ENCODE peak calls at places on chromosomes 4 and X, in six cellular contexts. J is sigmoid colon, F is endothelial cell of umbilical vein, N is K562, Q is testis, S is H54. O is an unnamed sample.

GRCh38 chr4:7964890-7965662 is 25.4 kb upstream of the AFAP1 start:
- DNase-seq in S (no peak), F (peak), Q (no peak), J (peak), N (no peak), O (no peak)

GRCh38 chrX:13090261-13091110 is 46.1 kb upstream of the FAM9C start:
- DNase-seq in N (peak), J (no peak), F (peak), S (no peak), Q (no peak), O (peak)

GRCh38 chrX:118495958-118496762 is 545 bp downstream of the DOCK11 start:
- DNase-seq in J (peak), N (peak), Q (peak), S (peak), F (peak), O (peak)

GRCh38 chrX:10486373-10486772 is 134.0 kb downstream of the MID1 start:
- DNase-seq in N (no peak), J (peak), Q (no peak), F (peak), S (peak), O (no peak)

GRCh38 chrX:23127586-23127985 is 127.8 kb downstream of the DDX53 start:
- DNase-seq in J (no peak), Q (no peak), S (no peak), F (no peak), N (no peak), O (no peak)

GRCh38 chr4:143700060-143700419 is 435 bp downstream of the FREM3 start:
- DNase-seq in F (peak), Q (no peak), J (peak), N (no peak), S (no peak), O (peak)

GRCh38 chr4:22515145-22515887 is 550 bp downstream of the ADGRA3 start:
- DNase-seq in Q (peak), F (peak), J (peak), N (peak), S (peak), O (peak)

GRCh38 chr4:182478475-182478874 is 235.3 kb downstream of the TENM3 start:
- DNase-seq in N (peak), F (peak), J (no peak), S (peak), Q (no peak), O (peak)

GRCh38 chr4:163590609-163591264 is 96.2 kb downstream of the TMA16 start:
- DNase-seq in J (no peak), N (no peak), Q (no peak), F (no peak), S (no peak), O (no peak)

GRCh38 chr4:40515398-40516293 is 114.0 kb downstream of the RBM47 start:
- DNase-seq in J (no peak), Q (no peak), S (peak), N (peak), F (no peak), O (peak)

GRCh38 chr4:121714548-121714947 is 17.8 kb upstream of the ANXA5 start:
- DNase-seq in F (peak), Q (no peak), N (no peak), S (no peak), J (no peak), O (no peak)

GRCh38 chr4:27360651-27361347 is 500.2 kb downstream of the STIM2 start:
- DNase-seq in S (no peak), Q (no peak), F (no peak), J (peak), N (no peak), O (no peak)

GRCh38 chr4:150181536-150181935 is 103.3 kb downstream of the DCLK2 start:
- DNase-seq in Q (no peak), S (no peak), N (no peak), J (no peak), F (peak), O (no peak)

GRCh38 chrX:13102636-13103035 is 58.2 kb upstream of the FAM9C start:
- DNase-seq in S (no peak), J (no peak), F (peak), Q (no peak), N (no peak), O (no peak)

GRCh38 chr4:89681219-89681618 is 155.7 kb downstream of the SNCA start:
- DNase-seq in S (no peak), J (no peak), Q (no peak), F (no peak), N (no peak), O (no peak)

GRCh38 chrX:102516314-102516936 is at the start of gene TMSB15A:
- DNase-seq in F (peak), Q (peak), S (peak), N (peak), J (peak), O (peak)

GRCh38 chr4:53380221-53380620 is 2.8 kb downstream of the FIP1L1 start:
- DNase-seq in J (no peak), Q (no peak), N (no peak), F (no peak), S (no peak), O (no peak)

GRCh38 chrX:68387786-68388185 is 45.5 kb downstream of the OPHN1 start:
- DNase-seq in Q (no peak), N (no peak), J (no peak), F (no peak), S (no peak), O (no peak)

GRCh38 chr4:146567396-146567795 is 45.7 kb upstream of the SLC10A7 start:
- DNase-seq in F (no peak), J (no peak), Q (no peak), S (no peak), N (no peak), O (no peak)

GRCh38 chr4:5996641-5997040 is 21.6 kb downstream of the C4orf50 start:
- DNase-seq in S (no peak), Q (no peak), J (peak), N (no peak), F (no peak), O (no peak)

GRCh38 chrX:115560978-115561604 is at the start of gene PLS3:
- DNase-seq in Q (peak), S (peak), N (no peak), F (peak), J (peak), O (peak)
- TF ChIP-seq POLR2A in Q (no peak), S (peak), N (no peak), F (peak), J (peak), O (no peak)

GRCh38 chrX:71366674-71367256 is 608 bp downstream of the TAF1 start:
- DNase-seq in J (no peak), S (no peak), F (peak), Q (peak), N (peak), O (peak)

GRCh38 chrX:71367396-71367795 is 1.2 kb downstream of the TAF1 start:
- DNase-seq in F (no peak), Q (no peak), J (no peak), N (no peak), S (no peak), O (no peak)

GRCh38 chrX:71364221-71364620 is 1.9 kb upstream of the TAF1 start:
- DNase-seq in Q (no peak), S (no peak), F (no peak), J (no peak), N (no peak), O (no peak)

GRCh38 chrX:71365876-71366673 is at the start of gene TAF1:
- DNase-seq in F (peak), J (peak), S (peak), N (peak), Q (peak), O (peak)

GRCh38 chrX:71365356-71365875 is 741 bp upstream of the TAF1 start:
- DNase-seq in N (no peak), S (no peak), Q (no peak), J (no peak), F (no peak), O (no peak)
- TF ChIP-seq POLR2A in N (peak), S (no peak), Q (no peak), J (peak), F (no peak), O (no peak)

DNA sequence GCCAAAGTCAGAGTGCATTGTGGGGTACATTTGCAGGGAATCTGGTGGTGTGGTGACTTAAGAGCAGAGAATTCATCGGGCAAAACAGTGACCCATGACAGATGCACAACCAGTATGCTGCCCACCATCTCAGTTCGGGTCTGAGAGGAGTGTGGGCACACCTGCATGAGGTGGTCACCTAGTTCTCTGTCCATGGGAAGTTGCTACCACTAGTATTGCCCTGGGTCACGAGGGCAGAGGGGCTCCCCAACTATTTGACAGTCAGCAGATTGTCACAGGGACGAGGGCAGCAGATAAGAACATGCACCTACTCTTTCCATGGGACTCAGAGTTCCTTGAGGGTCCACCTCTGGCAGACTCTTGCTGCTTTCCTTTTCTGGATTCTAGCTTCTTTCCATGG is 305.2 kb upstream of the MAOA start:
- DNase-seq in Q (no peak), F (no peak), S (no peak), J (no peak), N (no peak), O (no peak)
- TF ChIP-seq POLR2A in Q (no peak), F (no peak), S (no peak), J (no peak), N (no peak), O (no peak)

GRCh38 chr4:158722291-158722916 is 792 bp downstream of the PPID start:
- DNase-seq in F (peak), N (peak), Q (peak), S (no peak), J (no peak), O (peak)

GRCh38 chr4:158724647-158725046 is 1.5 kb upstream of the PPID start:
- DNase-seq in S (no peak), F (no peak), N (no peak), Q (no peak), J (no peak), O (no peak)

GRCh38 chr4:158728256-158728655 is 5.1 kb upstream of the PPID start:
- DNase-seq in Q (no peak), J (no peak), F (no peak), S (no peak), N (no peak), O (no peak)

GRCh38 chr4:158721680-158722079 is 1.5 kb downstream of the PPID start:
- DNase-seq in S (no peak), N (no peak), J (no peak), Q (no peak), F (no peak), O (no peak)

GRCh38 chr4:158722917-158723793 is at the start of gene PPID:
- DNase-seq in N (peak), F (peak), Q (peak), S (peak), J (peak), O (peak)
- TF ChIP-seq POLR2A in N (peak), F (peak), Q (no peak), S (peak), J (peak), O (peak)

DNA sequence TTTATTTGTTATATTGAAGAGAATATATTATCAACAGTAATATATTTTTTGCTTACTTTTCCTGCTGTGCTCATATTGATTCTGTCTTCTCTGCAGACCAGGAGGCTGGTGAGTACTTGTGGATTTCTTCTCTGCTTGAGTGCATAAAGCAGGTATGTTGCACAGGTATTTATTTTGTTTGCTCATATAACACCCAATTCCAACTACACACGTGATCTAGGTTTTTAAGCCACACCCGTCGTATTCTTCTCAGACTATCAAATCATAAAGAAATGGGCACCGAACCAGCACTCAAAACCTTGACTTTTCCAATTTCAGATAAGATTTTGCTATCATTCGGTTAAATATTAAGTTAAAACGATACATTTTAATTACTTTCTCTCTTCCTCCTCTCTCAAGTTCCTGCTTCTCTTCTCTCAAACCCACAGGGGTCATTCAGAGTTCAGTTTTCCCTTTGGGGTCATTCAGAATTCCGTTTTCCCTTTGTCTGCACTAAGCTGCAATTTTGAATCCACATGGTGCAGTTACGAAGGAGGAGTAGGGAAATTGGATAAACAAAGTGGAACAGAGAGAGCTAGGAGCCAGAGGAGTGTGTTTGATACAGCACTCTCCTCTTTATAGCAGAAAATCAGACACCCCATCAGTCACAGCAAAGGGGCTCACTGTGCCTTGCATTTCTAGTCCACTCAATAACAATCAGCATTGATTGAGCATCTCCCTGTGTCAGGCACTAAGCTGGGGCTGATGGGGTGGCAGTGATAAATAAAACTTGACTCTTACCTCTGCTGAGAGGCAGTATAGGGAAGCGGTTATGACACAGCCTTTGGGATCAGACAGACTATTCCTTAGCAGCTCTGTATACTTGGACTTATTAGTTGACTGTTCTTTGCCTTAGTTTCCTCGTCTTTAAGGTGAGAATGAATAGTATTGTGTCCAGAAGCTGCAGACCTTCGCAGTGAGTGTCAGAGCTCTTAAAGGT is at the start of gene ADH1C:
- DNase-seq in F (no peak), J (no peak), Q (no peak), S (no peak), N (no peak), O (no peak)
- TF ChIP-seq POLR2A in F (no peak), J (no peak), Q (no peak), S (no peak), N (no peak), O (no peak)